ENCODE peak calls at places on chromosomes 16 and 17, in seven cellular contexts. H is mesenchymal stem cell, G is IMR-90, Q is H9, C is H1, M is neuronal stem cell, X is trophoblast cell. S is an unnamed sample.

GRCh38 chr17:45747907-45748306 is 36.2 kb upstream of the CRHR1 start:
- DNase-seq in H (no peak), G (no peak), Q (no peak), C (no peak), M (no peak), X (no peak), S (no peak)

GRCh38 chr17:3963214-3964201 is 729 bp downstream of the ATP2A3 start:
- DNase-seq in H (no peak), G (no peak), Q (no peak), C (no peak), M (no peak), X (no peak), S (no peak)

GRCh38 chr17:78397681-78398101 is 19.2 kb downstream of the PGS1 start:
- DNase-seq in H (peak), G (peak), Q (no peak), C (no peak), M (no peak), X (peak), S (no peak)

GRCh38 chr16:12900599-12901203 is 697 bp upstream of the SHISA9 start:
- DNase-seq in H (no peak), G (no peak), Q (peak), C (no peak), M (no peak), X (no peak), S (peak)

GRCh38 chr17:74042744-74043486 is 160.6 kb upstream of the RPL38 start:
- DNase-seq in H (peak), G (peak), Q (no peak), C (no peak), M (no peak), X (peak), S (peak)

GRCh38 chr16:68116256-68116853 is 31.2 kb downstream of the NFATC3 start:
- DNase-seq in H (peak), G (peak), Q (no peak), C (no peak), M (no peak), X (no peak), S (no peak)

GRCh38 chr17:17836818-17837379 is at the start of gene SREBF1:
- DNase-seq in H (peak), G (peak), Q (peak), C (peak), M (peak), X (peak), S (peak)

GRCh38 chr16:53090591-53091507 is 36.1 kb downstream of the CHD9 start:
- DNase-seq in H (peak), G (peak), Q (no peak), C (no peak), M (no peak), X (no peak), S (peak)

GRCh38 chr17:82677353-82677925 is 21.1 kb downstream of the RAB40B start:
- DNase-seq in H (no peak), G (no peak), Q (no peak), C (no peak), M (no peak), X (no peak), S (no peak)

GRCh38 chr17:66405836-66406679 is 103.6 kb downstream of the PRKCA start:
- DNase-seq in H (no peak), G (no peak), Q (no peak), C (no peak), M (no peak), X (no peak), S (no peak)

GRCh38 chr17:78641243-78641642 is 64.0 kb upstream of the DNAH17 start:
- DNase-seq in H (no peak), G (no peak), Q (no peak), C (no peak), M (no peak), X (peak), S (no peak)

GRCh38 chr16:16982614-16983013 is 488.1 kb downstream of the XYLT1 start:
- DNase-seq in H (no peak), G (no peak), Q (no peak), C (no peak), M (no peak), X (no peak), S (no peak)

GRCh38 chr17:67980456-67980855 is 15.8 kb downstream of the C17orf58 start:
- DNase-seq in H (no peak), G (no peak), Q (no peak), C (no peak), M (no peak), X (no peak), S (no peak)

GRCh38 chr17:65013613-65014391 is 42.7 kb downstream of the GNA13 start:
- DNase-seq in H (peak), G (peak), Q (no peak), C (no peak), M (no peak), X (peak), S (peak)

GRCh38 chr17:82127704-82128103 is 29.7 kb upstream of the FASN start:
- DNase-seq in H (no peak), G (no peak), Q (no peak), C (no peak), M (no peak), X (no peak), S (no peak)

GRCh38 chr16:56672761-56673536 is 3.3 kb downstream of the MT1H start:
- DNase-seq in H (no peak), G (peak), Q (no peak), C (no peak), M (no peak), X (no peak), S (no peak)

GRCh38 chr16:70706948-70707465 is 21.2 kb upstream of the MTSS2 start:
- DNase-seq in H (peak), G (peak), Q (no peak), C (no peak), M (no peak), X (peak), S (no peak)

GRCh38 chr16:81442909-81443687 is 1.5 kb upstream of the CMIP start:
- DNase-seq in H (peak), G (no peak), Q (no peak), C (no peak), M (no peak), X (no peak), S (no peak)

GRCh38 chr16:66512589-66513404 is 37.1 kb downstream of the TK2 start:
- DNase-seq in H (peak), G (no peak), Q (no peak), C (no peak), M (no peak), X (peak), S (peak)

GRCh38 chr17:58513391-58513912 is 986 bp downstream of the MTMR4 start:
- DNase-seq in H (no peak), G (no peak), Q (no peak), C (no peak), M (no peak), X (peak), S (no peak)

GRCh38 chr17:72460711-72461110 is 339.9 kb downstream of the SOX9 start:
- DNase-seq in H (no peak), G (no peak), Q (no peak), C (no peak), M (no peak), X (no peak), S (no peak)
- H3K18ac ChIP-seq in H (no peak), G (no peak), Q (no peak), C (no peak), M (no peak), X (no peak), S (no peak)

GRCh38 chr16:88855176-88855575 is 1.6 kb downstream of the GALNS start:
- DNase-seq in H (no peak), G (no peak), Q (no peak), C (no peak), M (no peak), X (no peak), S (no peak)
- H3K18ac ChIP-seq in H (no peak), G (no peak), Q (no peak), C (no peak), M (no peak), X (no peak), S (no peak)

DNA sequence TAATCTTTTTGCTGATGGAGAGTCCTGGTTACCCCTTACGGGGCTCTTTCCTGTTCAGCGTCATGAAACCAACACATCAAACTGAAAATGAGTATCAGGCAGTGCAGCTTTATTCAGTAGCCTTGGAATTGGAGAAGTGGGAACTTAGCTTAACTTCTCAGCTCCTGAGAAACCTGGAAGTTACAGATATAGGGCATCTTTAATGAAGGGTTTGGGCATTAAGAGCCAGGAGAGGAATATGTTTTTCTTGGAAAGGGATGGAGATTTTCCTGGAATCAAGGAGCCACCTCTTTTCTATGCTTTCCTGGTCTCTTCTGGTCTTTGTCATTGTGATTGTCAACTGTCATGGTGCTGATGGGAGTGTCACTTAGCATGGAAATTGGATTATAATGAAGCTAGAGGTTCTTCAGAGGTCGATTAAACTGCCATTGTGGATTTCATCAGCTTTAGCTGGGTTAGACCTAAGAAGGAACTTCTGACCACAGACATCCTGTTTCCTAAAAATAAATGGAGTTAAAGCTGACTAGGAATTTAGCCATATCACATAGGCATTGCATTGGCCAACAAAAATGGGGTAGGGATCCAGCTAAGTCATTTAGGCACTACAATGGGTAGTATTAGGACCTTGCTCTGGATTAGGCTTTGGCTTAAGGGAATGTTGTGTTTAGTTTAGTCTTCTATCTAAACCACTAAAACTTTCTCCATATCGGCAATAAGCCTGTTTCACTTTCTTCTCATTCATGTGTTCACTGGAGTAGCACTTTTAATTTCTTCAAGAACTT is 186.4 kb downstream of the BCAS3 start:
- DNase-seq in H (peak), G (peak), Q (no peak), C (no peak), M (no peak), X (no peak), S (peak)
- H3K18ac ChIP-seq in H (no peak), G (peak), Q (no peak), C (no peak), M (no peak), X (no peak), S (no peak)

GRCh38 chr17:63587770-63588169 is 12.9 kb upstream of the TACO1 start:
- DNase-seq in H (no peak), G (peak), Q (no peak), C (no peak), M (no peak), X (no peak), S (no peak)
- H3K18ac ChIP-seq in H (no peak), G (no peak), Q (no peak), C (no peak), M (no peak), X (no peak), S (no peak)

DNA sequence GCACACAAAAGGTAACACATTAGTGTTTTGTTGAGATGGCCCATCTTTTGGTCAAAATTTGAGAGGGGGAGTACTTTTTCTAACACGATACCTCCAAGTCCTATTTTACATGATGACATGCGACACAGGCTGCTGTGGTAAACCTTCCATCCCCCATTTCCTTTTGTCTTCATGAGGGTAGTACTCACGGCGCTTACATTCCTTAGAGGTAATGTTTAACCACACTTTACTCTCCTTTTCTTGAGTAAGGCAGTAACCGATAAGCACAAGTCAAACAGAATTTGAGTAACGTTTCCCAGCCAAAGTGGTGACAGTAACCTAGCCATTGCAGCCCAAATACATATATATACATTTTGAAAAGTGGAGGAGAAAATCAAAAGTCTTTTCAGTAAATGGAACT is 35.8 kb upstream of the PITPNM3 start:
- DNase-seq in H (peak), G (peak), Q (no peak), C (no peak), M (no peak), X (peak), S (peak)
- H3K18ac ChIP-seq in H (no peak), G (peak), Q (no peak), C (no peak), M (no peak), X (no peak), S (no peak)

S was measured in mesendoderm.